ENCODE peak calls at places on chromosomes 13 and 19, in eight cellular contexts. U is iPS-NIHi11; S is Peyer's patch; Z is AG04449; K is T-helper 1 cell; L is left lobe of liver; O is RKO; C is CD8-positive, alpha-beta memory T cell. E is an unnamed sample.
A peak's percentile ranks its signal among the peaks of the same experiment; 100 is the strongest.

GRCh38 chr13:28501547-28501946 is 6.6 kb upstream of the FLT1 start:
- DNase-seq in U (no peak), S (no peak), Z (no peak), K (no peak), L (no peak), O (no peak), C (no peak), E (no peak)

GRCh38 chr19:996051-996838 is 4.0 kb upstream of the GRIN3B start:
- DNase-seq in U (peak; percentile 59), S (peak; percentile 88), Z (no peak), K (peak; percentile 84), L (no peak), O (peak; percentile 63), C (peak; percentile 86), E (no peak)

GRCh38 chr19:752652-753517 is 2.0 kb downstream of the MISP start:
- DNase-seq in U (peak; percentile 56), S (peak; percentile 92), Z (peak; percentile 26), K (no peak), L (no peak), O (peak; percentile 43), C (no peak), E (no peak)

GRCh38 chr13:100108913-100109507 is 20.1 kb downstream of the PCCA start:
- DNase-seq in U (no peak), S (no peak), Z (no peak), K (no peak), L (no peak), O (no peak), C (no peak), E (no peak)

GRCh38 chr13:20721454-20722357 is 18.2 kb downstream of the IL17D start:
- DNase-seq in U (peak; percentile 67), S (no peak), Z (no peak), K (no peak), L (no peak), O (no peak), C (no peak), E (no peak)

GRCh38 chr13:19961484-19961883 is 3.0 kb downstream of the ZMYM2 start:
- DNase-seq in U (no peak), S (no peak), Z (no peak), K (no peak), L (no peak), O (no peak), C (no peak), E (no peak)

GRCh38 chr19:45972944-45973525 is 630 bp downstream of the NOVA2 start:
- DNase-seq in U (peak; percentile 35), S (no peak), Z (no peak), K (no peak), L (no peak), O (no peak), C (no peak), E (no peak)

GRCh38 chr13:111393221-111393790 is 72.9 kb downstream of the TEX29 start:
- DNase-seq in U (no peak), S (no peak), Z (no peak), K (no peak), L (no peak), O (no peak), C (no peak), E (no peak)

GRCh38 chr13:113559061-113559460 is 25.5 kb upstream of the TFDP1 start:
- DNase-seq in U (no peak), S (no peak), Z (no peak), K (no peak), L (peak; percentile 31), O (no peak), C (no peak), E (no peak)

GRCh38 chr19:40962460-40962961 is 28.6 kb upstream of the CYP2B6 start:
- DNase-seq in U (no peak), S (no peak), Z (no peak), K (no peak), L (no peak), O (no peak), C (no peak), E (no peak)

GRCh38 chr13:50707533-50708096 is 135.9 kb downstream of the DLEU7 start:
- DNase-seq in U (no peak), S (no peak), Z (no peak), K (no peak), L (no peak), O (no peak), C (no peak), E (no peak)

GRCh38 chr13:30577381-30577780 is 40.3 kb upstream of the USPL1 start:
- DNase-seq in U (no peak), S (peak; percentile 58), Z (peak; percentile 58), K (peak; percentile 4), L (no peak), O (peak; percentile 54), C (peak; percentile 13), E (no peak)

GRCh38 chr19:13132471-13133166 is 14.6 kb downstream of the NACC1 start:
- DNase-seq in U (no peak), S (no peak), Z (no peak), K (peak; percentile 17), L (no peak), O (no peak), C (peak; percentile 35), E (no peak)

GRCh38 chr19:29596885-29597525 is 9.1 kb upstream of the POP4 start:
- DNase-seq in U (no peak), S (no peak), Z (no peak), K (no peak), L (no peak), O (peak; percentile 51), C (no peak), E (peak; percentile 28)

GRCh38 chr19:40616178-40616577 is 15.0 kb downstream of the LTBP4 start:
- DNase-seq in U (no peak), S (no peak), Z (no peak), K (no peak), L (no peak), O (no peak), C (no peak), E (no peak)

GRCh38 chr13:28475916-28476725 is 18.8 kb downstream of the FLT1 start:
- DNase-seq in U (no peak), S (no peak), Z (peak; percentile 77), K (no peak), L (no peak), O (peak; percentile 77), C (no peak), E (no peak)

GRCh38 chr19:15368798-15369593 is 10.6 kb downstream of the AKAP8 start:
- DNase-seq in U (no peak), S (no peak), Z (no peak), K (no peak), L (no peak), O (no peak), C (no peak), E (no peak)

GRCh38 chr13:28040977-28041376 is 52.5 kb upstream of the URAD start:
- DNase-seq in U (no peak), S (no peak), Z (no peak), K (no peak), L (no peak), O (no peak), C (no peak), E (no peak)

GRCh38 chr19:50817941-50818858 is 5.4 kb downstream of the KLK1 start:
- DNase-seq in U (peak; percentile 98), S (peak; percentile 90), Z (no peak), K (no peak), L (no peak), O (no peak), C (peak; percentile 20), E (peak; percentile 65)

GRCh38 chr13:74217816-74218215 is 83.6 kb upstream of the KLF12 start:
- DNase-seq in U (no peak), S (no peak), Z (peak; percentile 96), K (no peak), L (no peak), O (no peak), C (no peak), E (no peak)

GRCh38 chr13:43316997-43317396 is 293.6 kb downstream of the DNAJC15 start:
- DNase-seq in U (no peak), S (no peak), Z (no peak), K (no peak), L (no peak), O (no peak), C (no peak), E (no peak)

GRCh38 chr19:39671739-39672363 is 16.1 kb downstream of the LGALS16 start:
- DNase-seq in U (peak; percentile 58), S (no peak), Z (no peak), K (peak; percentile 13), L (no peak), O (peak; percentile 71), C (no peak), E (peak; percentile 65)

GRCh38 chr13:51697181-51697580 is 106.8 kb downstream of the DHRS12 start:
- DNase-seq in U (no peak), S (no peak), Z (no peak), K (no peak), L (no peak), O (no peak), C (no peak), E (no peak)

GRCh38 chr19:4369888-4370260 is 26.5 kb downstream of the MPND start:
- DNase-seq in U (peak; percentile 63), S (peak; percentile 90), Z (no peak), K (peak; percentile 65), L (no peak), O (no peak), C (peak; percentile 60), E (no peak)

GRCh38 chr13:51619614-51620013 is 35.4 kb downstream of the WDFY2 start:
- DNase-seq in U (no peak), S (no peak), Z (no peak), K (no peak), L (no peak), O (peak; percentile 33), C (no peak), E (no peak)

GRCh38 chr19:18401580-18402112 is 4.2 kb upstream of the LRRC25 start:
- DNase-seq in U (peak; percentile 63), S (peak; percentile 89), Z (no peak), K (no peak), L (peak; percentile 54), O (peak; percentile 74), C (no peak), E (peak; percentile 57)

GRCh38 chr13:28048768-28049167 is 51.6 kb downstream of the FLT3 start:
- DNase-seq in U (no peak), S (no peak), Z (no peak), K (no peak), L (no peak), O (no peak), C (no peak), E (no peak)

GRCh38 chr19:18292810-18293641 is 11.6 kb upstream of the JUND start:
- DNase-seq in U (peak; percentile 90), S (peak; percentile 85), Z (no peak), K (no peak), L (peak; percentile 79), O (peak; percentile 85), C (no peak), E (peak; percentile 86)

GRCh38 chr19:30109565-30109964 is 167.5 kb downstream of the URI1 start:
- DNase-seq in U (no peak), S (no peak), Z (no peak), K (no peak), L (no peak), O (no peak), C (no peak), E (no peak)

GRCh38 chr13:25300861-25301346 is 521 bp upstream of the NUP58 start:
- DNase-seq in U (peak; percentile 14), S (peak; percentile 47), Z (no peak), K (peak; percentile 6), L (peak; percentile 53), O (no peak), C (peak; percentile 5), E (no peak)

GRCh38 chr13:68190826-68191225 is 960.7 kb upstream of the PCDH9 start:
- DNase-seq in U (no peak), S (no peak), Z (no peak), K (no peak), L (no peak), O (peak; percentile 35), C (no peak), E (no peak)

GRCh38 chr19:6516659-6517291 is 14.1 kb upstream of the TNFSF9 start:
- DNase-seq in U (peak; percentile 94), S (peak; percentile 96), Z (peak; percentile 3), K (peak; percentile 85), L (peak; percentile 84), O (peak; percentile 90), C (peak; percentile 93), E (peak; percentile 68)

E was measured in SK-N-DZ.